ENCODE peak calls at places on chromosomes 5 and 9, in nine cellular contexts. L is lung, T is GM12865, Q is cardiac fibroblast, C is AG04450, Z is lower lobe of right lung, K is A549, W is cardiac muscle cell, M is fibroblast of mammary gland. F is an unnamed sample.

GRCh38 chr9:75775173-75775572 is 115.3 kb upstream of the PCSK5 start:
- DNase-seq in L (no peak), T (no peak), Q (no peak), C (no peak), Z (no peak), K (no peak), W (no peak), M (no peak), F (no peak)

GRCh38 chr9:132030626-132031325 is 48.9 kb downstream of the MED27 start:
- DNase-seq in L (no peak), T (no peak), Q (no peak), C (no peak), Z (no peak), K (no peak), W (no peak), M (no peak), F (no peak)

GRCh38 chr5:32583582-32584232 is 1.6 kb upstream of the SUB1 start:
- DNase-seq in L (no peak), T (peak), Q (no peak), C (no peak), Z (no peak), K (no peak), W (no peak), M (no peak), F (no peak)

GRCh38 chr5:178861627-178862026 is 1.9 kb downstream of the ZNF354B start:
- DNase-seq in L (no peak), T (no peak), Q (no peak), C (no peak), Z (no peak), K (no peak), W (no peak), M (no peak), F (no peak)

GRCh38 chr9:92004045-92004392 is 54.0 kb upstream of the ROR2 start:
- DNase-seq in L (no peak), T (no peak), Q (no peak), C (no peak), Z (no peak), K (no peak), W (no peak), M (no peak), F (no peak)

GRCh38 chr5:157544623-157544989 is 31.0 kb downstream of the ADAM19 start:
- DNase-seq in L (no peak), T (peak), Q (no peak), C (no peak), Z (no peak), K (no peak), W (no peak), M (no peak), F (no peak)

GRCh38 chr5:35803221-35803651 is 53.5 kb upstream of the IL7R start:
- DNase-seq in L (no peak), T (peak), Q (peak), C (peak), Z (no peak), K (no peak), W (peak), M (peak), F (peak)

GRCh38 chr5:111453747-111454146 is 58.6 kb downstream of the STARD4 start:
- DNase-seq in L (no peak), T (no peak), Q (peak), C (no peak), Z (no peak), K (no peak), W (no peak), M (peak), F (no peak)

GRCh38 chr5:110899566-110900412 is 161.0 kb downstream of the SLC25A46 start:
- DNase-seq in L (no peak), T (peak), Q (no peak), C (no peak), Z (no peak), K (no peak), W (no peak), M (peak), F (no peak)

GRCh38 chr5:76622973-76623596 is at the start of gene F2RL2:
- DNase-seq in L (no peak), T (no peak), Q (peak), C (peak), Z (no peak), K (peak), W (peak), M (peak), F (peak)

GRCh38 chr5:8611067-8611466 is 742.1 kb downstream of the MTRR start:
- DNase-seq in L (no peak), T (no peak), Q (no peak), C (no peak), Z (no peak), K (no peak), W (no peak), M (no peak), F (no peak)

GRCh38 chr5:58751222-58751621 is 168.3 kb downstream of the RAB3C start:
- DNase-seq in L (no peak), T (no peak), Q (peak), C (no peak), Z (no peak), K (no peak), W (no peak), M (peak), F (peak)

GRCh38 chr5:152051499-152052454 is 127.1 kb upstream of the GLRA1 start:
- DNase-seq in L (no peak), T (no peak), Q (no peak), C (no peak), Z (no peak), K (no peak), W (no peak), M (no peak), F (no peak)

GRCh38 chr5:10675177-10675700 is 85.8 kb downstream of the DAP start:
- DNase-seq in L (no peak), T (no peak), Q (no peak), C (no peak), Z (no peak), K (no peak), W (no peak), M (no peak), F (no peak)

GRCh38 chr9:25960235-25960634 is 282.0 kb upstream of the TUSC1 start:
- DNase-seq in L (no peak), T (no peak), Q (no peak), C (no peak), Z (no peak), K (no peak), W (no peak), M (no peak), F (no peak)

GRCh38 chr5:126339215-126339805 is 83.9 kb upstream of the GRAMD2B start:
- DNase-seq in L (peak), T (peak), Q (peak), C (peak), Z (no peak), K (peak), W (peak), M (peak), F (peak)

GRCh38 chr9:91489391-91489899 is 65.8 kb upstream of the NFIL3 start:
- DNase-seq in L (no peak), T (no peak), Q (no peak), C (no peak), Z (no peak), K (no peak), W (no peak), M (peak), F (no peak)

GRCh38 chr5:86463339-86463738 is 154.4 kb upstream of the COX7C start:
- DNase-seq in L (no peak), T (no peak), Q (no peak), C (no peak), Z (no peak), K (peak), W (no peak), M (no peak), F (no peak)

GRCh38 chr5:86684222-86684621 is 66.5 kb downstream of the COX7C start:
- DNase-seq in L (no peak), T (no peak), Q (no peak), C (no peak), Z (no peak), K (no peak), W (no peak), M (peak), F (no peak)

GRCh38 chr9:136687721-136688223 is 515 bp upstream of the AGPAT2 start:
- DNase-seq in L (peak), T (peak), Q (no peak), C (no peak), Z (peak), K (no peak), W (no peak), M (no peak), F (no peak)

GRCh38 chr5:83586874-83587776 is 115.6 kb downstream of the VCAN start:
- DNase-seq in L (no peak), T (no peak), Q (peak), C (peak), Z (no peak), K (no peak), W (no peak), M (no peak), F (no peak)

GRCh38 chr9:135138078-135138855 is 50.8 kb downstream of the OLFM1 start:
- DNase-seq in L (no peak), T (no peak), Q (no peak), C (no peak), Z (no peak), K (no peak), W (no peak), M (no peak), F (no peak)

GRCh38 chr9:96027271-96028131 is 152.0 kb downstream of the ERCC6L2 start:
- DNase-seq in L (no peak), T (no peak), Q (no peak), C (no peak), Z (no peak), K (no peak), W (peak), M (no peak), F (no peak)

GRCh38 chr9:6944093-6944551 is 186.3 kb downstream of the KDM4C start:
- DNase-seq in L (no peak), T (no peak), Q (peak), C (no peak), Z (no peak), K (no peak), W (no peak), M (peak), F (no peak)

GRCh38 chr5:73419414-73420390 is 28.9 kb downstream of the FOXD1 start:
- DNase-seq in L (no peak), T (no peak), Q (no peak), C (peak), Z (no peak), K (no peak), W (peak), M (peak), F (peak)

GRCh38 chr9:37650873-37651768 is at the start of gene FRMPD1:
- DNase-seq in L (peak), T (peak), Q (peak), C (no peak), Z (peak), K (peak), W (peak), M (peak), F (no peak)

GRCh38 chr9:79482078-79482477 is 89.7 kb upstream of the TLE4 start:
- DNase-seq in L (no peak), T (no peak), Q (no peak), C (no peak), Z (no peak), K (no peak), W (no peak), M (no peak), F (no peak)

GRCh38 chr5:161546463-161547301 is at the start of gene GABRB2:
- DNase-seq in L (peak), T (peak), Q (peak), C (no peak), Z (peak), K (no peak), W (peak), M (peak), F (no peak)

GRCh38 chr5:172114875-172115422 is 73.1 kb downstream of the STK10 start:
- DNase-seq in L (peak), T (peak), Q (no peak), C (no peak), Z (peak), K (no peak), W (no peak), M (no peak), F (no peak)

GRCh38 chr5:147576646-147577535 is 67.0 kb upstream of the DPYSL3 start:
- DNase-seq in L (peak), T (peak), Q (peak), C (no peak), Z (peak), K (peak), W (peak), M (peak), F (no peak)

GRCh38 chr5:133051117-133051546 is 681 bp upstream of the HSPA4 start:
- DNase-seq in L (no peak), T (no peak), Q (no peak), C (no peak), Z (no peak), K (no peak), W (no peak), M (no peak), F (no peak)

GRCh38 chr5:168015506-168015905 is 275.9 kb upstream of the WWC1 start:
- DNase-seq in L (no peak), T (no peak), Q (peak), C (no peak), Z (no peak), K (no peak), W (no peak), M (peak), F (no peak)

GRCh38 chr5:126446498-126447224 is 23.5 kb downstream of the GRAMD2B start:
- DNase-seq in L (no peak), T (peak), Q (peak), C (no peak), Z (no peak), K (no peak), W (no peak), M (peak), F (no peak)

GRCh38 chr5:65539827-65540226 is 23.1 kb downstream of the CENPK start:
- DNase-seq in L (no peak), T (no peak), Q (no peak), C (no peak), Z (no peak), K (no peak), W (no peak), M (no peak), F (no peak)

GRCh38 chr9:18190671-18191374 is 283.1 kb upstream of the ADAMTSL1 start:
- DNase-seq in L (no peak), T (no peak), Q (no peak), C (no peak), Z (no peak), K (no peak), W (no peak), M (no peak), F (no peak)

GRCh38 chr5:127275641-127276193 is 14.9 kb upstream of the MEGF10 start:
- DNase-seq in L (no peak), T (no peak), Q (no peak), C (no peak), Z (no peak), K (no peak), W (no peak), M (no peak), F (no peak)

GRCh38 chr9:109315889-109316640 is 4.8 kb downstream of the EPB41L4B start:
- DNase-seq in L (peak), T (no peak), Q (peak), C (no peak), Z (peak), K (peak), W (no peak), M (peak), F (no peak)

GRCh38 chr5:1845696-1846095 is 37.0 kb downstream of the IRX4 start:
- DNase-seq in L (no peak), T (no peak), Q (no peak), C (no peak), Z (no peak), K (no peak), W (no peak), M (no peak), F (no peak)

GRCh38 chr5:36367524-36367923 is 65.8 kb upstream of the RANBP3L start:
- DNase-seq in L (no peak), T (no peak), Q (peak), C (no peak), Z (no peak), K (no peak), W (no peak), M (peak), F (no peak)

GRCh38 chr9:21983509-21983908 is 10.7 kb downstream of the CDKN2A start:
- DNase-seq in L (no peak), T (no peak), Q (no peak), C (no peak), Z (no peak), K (no peak), W (no peak), M (no peak), F (no peak)

GRCh38 chr9:21988056-21988990 is 5.9 kb downstream of the CDKN2A start:
- DNase-seq in L (no peak), T (no peak), Q (no peak), C (no peak), Z (no peak), K (no peak), W (no peak), M (no peak), F (no peak)

GRCh38 chr9:21991039-21991959 is 2.9 kb downstream of the CDKN2A start:
- DNase-seq in L (no peak), T (no peak), Q (no peak), C (no peak), Z (no peak), K (no peak), W (no peak), M (no peak), F (no peak)

GRCh38 chr9:21989440-21990189 is 4.6 kb downstream of the CDKN2A start:
- DNase-seq in L (no peak), T (no peak), Q (no peak), C (no peak), Z (no peak), K (no peak), W (no peak), M (no peak), F (no peak)

GRCh38 chr9:21985964-21986667 is 8.1 kb downstream of the CDKN2A start:
- DNase-seq in L (no peak), T (no peak), Q (no peak), C (no peak), Z (no peak), K (no peak), W (no peak), M (no peak), F (no peak)
- H3K4me3 ChIP-seq in L (no peak), T (no peak), Q (no peak), C (no peak), Z (no peak), K (no peak), W (no peak), M (no peak), F (no peak)

GRCh38 chr5:31237159-31237558 is 43.7 kb downstream of the CDH6 start:
- DNase-seq in L (no peak), T (peak), Q (peak), C (no peak), Z (no peak), K (no peak), W (no peak), M (peak), F (no peak)
- TF ChIP-seq CTCF in L (no peak), T (no peak), Q (no peak), C (no peak), Z (no peak), K (no peak), W (no peak), M (peak), F (no peak)

DNA sequence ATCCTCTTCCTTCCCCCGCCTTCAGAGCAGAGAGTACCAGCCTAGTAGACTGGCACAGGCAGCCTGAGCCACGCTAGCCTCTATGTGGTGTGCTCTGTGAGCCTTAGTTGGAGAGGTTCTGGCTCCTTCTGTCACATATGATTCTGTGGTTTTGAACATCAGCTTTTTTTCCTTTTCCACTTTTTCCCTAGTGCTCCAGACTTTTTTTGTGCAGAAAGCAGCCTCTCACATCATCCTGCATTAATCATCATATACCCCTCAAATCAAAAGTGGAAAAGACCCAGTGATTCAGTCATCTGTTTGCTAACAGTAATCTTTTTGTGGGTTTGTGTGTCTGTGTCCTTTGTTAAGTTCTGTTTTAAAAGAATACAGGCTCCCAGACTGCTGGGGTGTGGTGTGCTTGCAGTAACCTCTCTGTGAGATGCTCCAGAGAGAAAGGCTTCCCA is 663.9 kb upstream of the RGMB start:
- DNase-seq in L (no peak), T (no peak), Q (peak), C (peak), Z (no peak), K (no peak), W (no peak), M (peak), F (peak)
- H3K4me3 ChIP-seq in L (no peak), T (no peak), Q (no peak), C (peak), Z (no peak), K (no peak), W (no peak), M (peak), F (peak)

DNA sequence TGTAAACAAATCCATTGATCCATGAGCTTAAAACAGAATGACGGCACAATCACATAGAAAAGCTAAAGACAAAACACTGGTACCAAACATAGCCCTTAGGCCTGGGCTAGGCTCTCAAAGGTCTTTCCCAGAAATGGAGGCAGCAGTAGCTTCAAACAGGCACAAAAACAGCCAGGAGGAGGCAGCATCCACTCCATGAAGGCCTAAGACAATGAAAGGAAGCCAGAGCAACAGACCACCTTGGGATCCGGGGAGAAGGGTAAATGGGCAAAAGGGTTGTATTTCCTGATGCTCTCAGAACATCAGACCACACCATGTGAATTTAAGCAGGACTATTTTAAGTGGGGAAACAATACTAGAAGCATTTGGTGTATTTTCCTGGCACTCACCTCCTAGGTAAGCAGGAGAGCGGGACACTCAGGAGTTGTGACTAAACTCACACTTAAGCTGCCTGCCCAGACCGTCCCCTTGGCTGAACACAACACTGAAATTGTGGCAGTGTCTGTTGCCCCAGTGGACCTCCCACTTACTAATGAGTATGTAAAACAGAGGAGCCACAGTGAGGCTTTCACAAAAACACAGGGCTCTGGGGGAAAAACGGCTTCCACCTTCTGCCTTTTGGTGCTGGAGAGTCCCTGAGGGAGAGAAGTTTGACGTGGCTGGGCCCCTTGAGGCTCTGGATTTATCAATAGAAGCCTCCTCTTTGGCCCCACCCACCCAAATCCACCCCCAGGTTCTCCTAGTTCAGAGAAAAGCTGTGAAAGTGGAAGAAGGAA is 11.9 kb downstream of the GNPDA1 start:
- DNase-seq in L (no peak), T (no peak), Q (peak), C (no peak), Z (no peak), K (no peak), W (peak), M (peak), F (no peak)
- TF ChIP-seq CTCF in L (no peak), T (peak), Q (peak), C (peak), Z (peak), K (peak), W (peak), M (peak), F (peak)

DNA sequence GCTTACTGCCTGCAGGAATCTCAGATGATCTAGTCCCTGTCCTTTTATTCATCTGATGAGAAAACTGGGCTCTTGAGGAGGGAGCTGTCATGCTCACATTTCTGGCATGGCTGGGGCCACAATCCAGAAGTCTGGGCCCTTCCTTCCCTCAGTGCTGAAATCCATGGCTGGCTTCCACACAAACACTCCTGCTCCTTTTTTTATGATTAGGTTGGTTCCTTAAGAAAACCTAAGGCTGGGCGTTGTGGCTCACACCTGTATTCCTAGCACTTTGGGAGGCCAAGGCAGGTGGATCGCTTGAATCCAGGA is 1.3 kb downstream of the ACER2 start:
- DNase-seq in L (no peak), T (no peak), Q (no peak), C (no peak), Z (no peak), K (no peak), W (no peak), M (no peak), F (no peak)
- H3K4me3 ChIP-seq in L (no peak), T (peak), Q (no peak), C (peak), Z (peak), K (no peak), W (no peak), M (peak), F (peak)

GRCh38 chr5:40385544-40385943 is 294.2 kb upstream of the PTGER4 start:
- DNase-seq in L (peak), T (no peak), Q (no peak), C (peak), Z (no peak), K (no peak), W (no peak), M (peak), F (peak)

GRCh38 chr5:40383719-40384651 is 295.7 kb upstream of the PTGER4 start:
- DNase-seq in L (no peak), T (peak), Q (peak), C (peak), Z (no peak), K (no peak), W (no peak), M (peak), F (no peak)

GRCh38 chr5:40389591-40389990 is 290.1 kb upstream of the PTGER4 start:
- DNase-seq in L (no peak), T (no peak), Q (no peak), C (no peak), Z (no peak), K (no peak), W (no peak), M (no peak), F (no peak)

GRCh38 chr5:40384782-40385390 is 294.8 kb upstream of the PTGER4 start:
- DNase-seq in L (no peak), T (no peak), Q (no peak), C (no peak), Z (no peak), K (no peak), W (no peak), M (no peak), F (no peak)

GRCh38 chr5:40386293-40386692 is 293.4 kb upstream of the PTGER4 start:
- DNase-seq in L (no peak), T (peak), Q (no peak), C (peak), Z (no peak), K (no peak), W (no peak), M (no peak), F (no peak)
- TF ChIP-seq CTCF in L (no peak), T (no peak), Q (no peak), C (no peak), Z (no peak), K (no peak), W (no peak), M (no peak), F (no peak)

F was measured in HFF-Myc.